ENCODE peak calls at places on chromosome 10, in eight cellular contexts. One of them, this sample, is unnamed. For H3K9me3, the result is how much of the 10 kb centered on the place peaks cover.

GRCh38 chr10:129877773-129878371 is 86.2 kb downstream of the EBF3 start:
- DNase-seq in PC-3: peak
- DNase-seq in MM.1S: no peak
- DNase-seq in transverse colon: no peak
- DNase-seq in lower lobe of right lung: no peak
- DNase-seq in sigmoid colon: no peak
- DNase-seq in HCT116: no peak
- DNase-seq in endothelial cell of umbilical vein: no peak
- DNase-seq in this sample: no peak

GRCh38 chr10:5559642-5560141 is 34.9 kb downstream of the CALML3 start:
- DNase-seq in PC-3: peak
- DNase-seq in MM.1S: no peak
- DNase-seq in transverse colon: no peak
- DNase-seq in lower lobe of right lung: no peak
- DNase-seq in sigmoid colon: peak
- DNase-seq in HCT116: no peak
- DNase-seq in endothelial cell of umbilical vein: peak
- DNase-seq in this sample: no peak

GRCh38 chr10:5600908-5601307 is 65.5 kb downstream of the ASB13 start:
- DNase-seq in PC-3: no peak
- DNase-seq in MM.1S: no peak
- DNase-seq in transverse colon: no peak
- DNase-seq in lower lobe of right lung: peak
- DNase-seq in sigmoid colon: no peak
- DNase-seq in HCT116: no peak
- DNase-seq in endothelial cell of umbilical vein: no peak
- DNase-seq in this sample: no peak

GRCh38 chr10:44961231-44961571 is 1.6 kb downstream of the RASSF4 start:
- DNase-seq in PC-3: no peak
- DNase-seq in MM.1S: no peak
- DNase-seq in transverse colon: no peak
- DNase-seq in lower lobe of right lung: no peak
- DNase-seq in sigmoid colon: no peak
- DNase-seq in HCT116: no peak
- DNase-seq in endothelial cell of umbilical vein: no peak
- DNase-seq in this sample: peak

GRCh38 chr10:63267414-63268138 is 134.4 kb downstream of the NRBF2 start:
- DNase-seq in PC-3: peak
- DNase-seq in MM.1S: peak
- DNase-seq in transverse colon: no peak
- DNase-seq in lower lobe of right lung: no peak
- DNase-seq in sigmoid colon: no peak
- DNase-seq in HCT116: peak
- DNase-seq in endothelial cell of umbilical vein: peak
- DNase-seq in this sample: no peak

GRCh38 chr10:65559369-65559768 is 1366.5 kb upstream of the LRRTM3 start:
- DNase-seq in PC-3: peak
- DNase-seq in MM.1S: no peak
- DNase-seq in transverse colon: no peak
- DNase-seq in lower lobe of right lung: no peak
- DNase-seq in sigmoid colon: no peak
- DNase-seq in HCT116: no peak
- DNase-seq in endothelial cell of umbilical vein: no peak
- DNase-seq in this sample: no peak

GRCh38 chr10:14271621-14272020 is 59.1 kb downstream of the FRMD4A start:
- DNase-seq in PC-3: no peak
- DNase-seq in MM.1S: no peak
- DNase-seq in transverse colon: no peak
- DNase-seq in lower lobe of right lung: no peak
- DNase-seq in sigmoid colon: no peak
- DNase-seq in HCT116: no peak
- DNase-seq in endothelial cell of umbilical vein: no peak
- DNase-seq in this sample: no peak

GRCh38 chr10:95500649-95501048 is 60.5 kb downstream of the SORBS1 start:
- DNase-seq in PC-3: no peak
- DNase-seq in MM.1S: no peak
- DNase-seq in transverse colon: no peak
- DNase-seq in lower lobe of right lung: no peak
- DNase-seq in sigmoid colon: no peak
- DNase-seq in HCT116: no peak
- DNase-seq in endothelial cell of umbilical vein: no peak
- DNase-seq in this sample: no peak

GRCh38 chr10:60450291-60450690 is 60.6 kb upstream of the ANK3 start:
- DNase-seq in PC-3: no peak
- DNase-seq in MM.1S: no peak
- DNase-seq in transverse colon: no peak
- DNase-seq in lower lobe of right lung: no peak
- DNase-seq in sigmoid colon: no peak
- DNase-seq in HCT116: no peak
- DNase-seq in endothelial cell of umbilical vein: no peak
- DNase-seq in this sample: no peak

GRCh38 chr10:29067161-29067560 is 221.7 kb upstream of the LYZL1 start:
- DNase-seq in PC-3: no peak
- DNase-seq in MM.1S: no peak
- DNase-seq in transverse colon: no peak
- DNase-seq in lower lobe of right lung: no peak
- DNase-seq in sigmoid colon: no peak
- DNase-seq in HCT116: no peak
- DNase-seq in endothelial cell of umbilical vein: no peak
- DNase-seq in this sample: no peak

GRCh38 chr10:100347568-100348195 is 649 bp downstream of the SCD start:
- DNase-seq in PC-3: no peak
- DNase-seq in MM.1S: no peak
- DNase-seq in transverse colon: no peak
- DNase-seq in lower lobe of right lung: no peak
- DNase-seq in sigmoid colon: no peak
- DNase-seq in HCT116: no peak
- DNase-seq in endothelial cell of umbilical vein: no peak
- DNase-seq in this sample: no peak

GRCh38 chr10:44363716-44364115 is 21.2 kb downstream of the CXCL12 start:
- DNase-seq in PC-3: no peak
- DNase-seq in MM.1S: no peak
- DNase-seq in transverse colon: no peak
- DNase-seq in lower lobe of right lung: no peak
- DNase-seq in sigmoid colon: no peak
- DNase-seq in HCT116: no peak
- DNase-seq in endothelial cell of umbilical vein: no peak
- DNase-seq in this sample: no peak

GRCh38 chr10:130326954-130327353 is 190.8 kb downstream of the GLRX3 start:
- DNase-seq in PC-3: no peak
- DNase-seq in MM.1S: no peak
- DNase-seq in transverse colon: no peak
- DNase-seq in lower lobe of right lung: no peak
- DNase-seq in sigmoid colon: no peak
- DNase-seq in HCT116: no peak
- DNase-seq in endothelial cell of umbilical vein: no peak
- DNase-seq in this sample: no peak

GRCh38 chr10:498760-499435 is 190.6 kb downstream of the DIP2C start:
- DNase-seq in PC-3: no peak
- DNase-seq in MM.1S: peak
- DNase-seq in transverse colon: no peak
- DNase-seq in lower lobe of right lung: no peak
- DNase-seq in sigmoid colon: peak
- DNase-seq in HCT116: no peak
- DNase-seq in endothelial cell of umbilical vein: no peak
- DNase-seq in this sample: no peak

GRCh38 chr10:13271552-13272163 is 28.2 kb downstream of the PHYH start:
- DNase-seq in PC-3: peak
- DNase-seq in MM.1S: peak
- DNase-seq in transverse colon: peak
- DNase-seq in lower lobe of right lung: no peak
- DNase-seq in sigmoid colon: no peak
- DNase-seq in HCT116: peak
- DNase-seq in endothelial cell of umbilical vein: peak
- DNase-seq in this sample: no peak

GRCh38 chr10:22894714-22895113 is 33.1 kb upstream of the ARMC3 start:
- DNase-seq in PC-3: no peak
- DNase-seq in MM.1S: no peak
- DNase-seq in transverse colon: no peak
- DNase-seq in lower lobe of right lung: no peak
- DNase-seq in sigmoid colon: no peak
- DNase-seq in HCT116: no peak
- DNase-seq in endothelial cell of umbilical vein: no peak
- DNase-seq in this sample: no peak

GRCh38 chr10:132371641-132372081 is 25.3 kb upstream of the PWWP2B start:
- DNase-seq in PC-3: peak
- DNase-seq in MM.1S: no peak
- DNase-seq in transverse colon: no peak
- DNase-seq in lower lobe of right lung: peak
- DNase-seq in sigmoid colon: no peak
- DNase-seq in HCT116: peak
- DNase-seq in endothelial cell of umbilical vein: no peak
- DNase-seq in this sample: no peak

GRCh38 chr10:67550838-67551402 is 145.1 kb downstream of the CTNNA3 start:
- DNase-seq in PC-3: no peak
- DNase-seq in MM.1S: no peak
- DNase-seq in transverse colon: no peak
- DNase-seq in lower lobe of right lung: no peak
- DNase-seq in sigmoid colon: no peak
- DNase-seq in HCT116: no peak
- DNase-seq in endothelial cell of umbilical vein: no peak
- DNase-seq in this sample: no peak

GRCh38 chr10:116143673-116144072 is 129.3 kb downstream of the GFRA1 start:
- DNase-seq in PC-3: no peak
- DNase-seq in MM.1S: no peak
- DNase-seq in transverse colon: no peak
- DNase-seq in lower lobe of right lung: no peak
- DNase-seq in sigmoid colon: no peak
- DNase-seq in HCT116: no peak
- DNase-seq in endothelial cell of umbilical vein: no peak
- DNase-seq in this sample: no peak

GRCh38 chr10:23035569-23035968 is 59.8 kb upstream of the MSRB2 start:
- DNase-seq in PC-3: peak
- DNase-seq in MM.1S: no peak
- DNase-seq in transverse colon: no peak
- DNase-seq in lower lobe of right lung: no peak
- DNase-seq in sigmoid colon: no peak
- DNase-seq in HCT116: peak
- DNase-seq in endothelial cell of umbilical vein: no peak
- DNase-seq in this sample: no peak

GRCh38 chr10:93039721-93040120 is 20.9 kb upstream of the CYP26C1 start:
- DNase-seq in PC-3: peak
- DNase-seq in MM.1S: peak
- DNase-seq in transverse colon: no peak
- DNase-seq in lower lobe of right lung: no peak
- DNase-seq in sigmoid colon: no peak
- DNase-seq in HCT116: peak
- DNase-seq in endothelial cell of umbilical vein: no peak
- DNase-seq in this sample: no peak

GRCh38 chr10:18567343-18567856 is 84.0 kb downstream of the NSUN6 start:
- DNase-seq in PC-3: no peak
- DNase-seq in MM.1S: no peak
- DNase-seq in transverse colon: no peak
- DNase-seq in lower lobe of right lung: no peak
- DNase-seq in sigmoid colon: no peak
- DNase-seq in HCT116: no peak
- DNase-seq in endothelial cell of umbilical vein: no peak
- DNase-seq in this sample: no peak
- H3K9me3 ChIP-seq in PC-3: under half
- H3K9me3 ChIP-seq in MM.1S: under half
- H3K9me3 ChIP-seq in transverse colon: under half
- H3K9me3 ChIP-seq in lower lobe of right lung: under half
- H3K9me3 ChIP-seq in sigmoid colon: under half
- H3K9me3 ChIP-seq in HCT116: under half
- H3K9me3 ChIP-seq in endothelial cell of umbilical vein: under half
- H3K9me3 ChIP-seq in this sample: under half

GRCh38 chr10:118638680-118639079 is 43.2 kb upstream of the PRLHR start:
- DNase-seq in PC-3: no peak
- DNase-seq in MM.1S: no peak
- DNase-seq in transverse colon: no peak
- DNase-seq in lower lobe of right lung: no peak
- DNase-seq in sigmoid colon: no peak
- DNase-seq in HCT116: no peak
- DNase-seq in endothelial cell of umbilical vein: no peak
- DNase-seq in this sample: no peak

GRCh38 chr10:118633801-118634200 is 38.4 kb upstream of the PRLHR start:
- DNase-seq in PC-3: no peak
- DNase-seq in MM.1S: no peak
- DNase-seq in transverse colon: no peak
- DNase-seq in lower lobe of right lung: no peak
- DNase-seq in sigmoid colon: no peak
- DNase-seq in HCT116: no peak
- DNase-seq in endothelial cell of umbilical vein: no peak
- DNase-seq in this sample: no peak

GRCh38 chr10:118635674-118636402 is 40.4 kb upstream of the PRLHR start:
- DNase-seq in PC-3: no peak
- DNase-seq in MM.1S: no peak
- DNase-seq in transverse colon: no peak
- DNase-seq in lower lobe of right lung: no peak
- DNase-seq in sigmoid colon: no peak
- DNase-seq in HCT116: no peak
- DNase-seq in endothelial cell of umbilical vein: no peak
- DNase-seq in this sample: peak
- H3K9me3 ChIP-seq in PC-3: under half
- H3K9me3 ChIP-seq in MM.1S: under half
- H3K9me3 ChIP-seq in transverse colon: under half
- H3K9me3 ChIP-seq in lower lobe of right lung: under half
- H3K9me3 ChIP-seq in sigmoid colon: under half
- H3K9me3 ChIP-seq in HCT116: under half
- H3K9me3 ChIP-seq in endothelial cell of umbilical vein: under half
- H3K9me3 ChIP-seq in this sample: under half

DNA sequence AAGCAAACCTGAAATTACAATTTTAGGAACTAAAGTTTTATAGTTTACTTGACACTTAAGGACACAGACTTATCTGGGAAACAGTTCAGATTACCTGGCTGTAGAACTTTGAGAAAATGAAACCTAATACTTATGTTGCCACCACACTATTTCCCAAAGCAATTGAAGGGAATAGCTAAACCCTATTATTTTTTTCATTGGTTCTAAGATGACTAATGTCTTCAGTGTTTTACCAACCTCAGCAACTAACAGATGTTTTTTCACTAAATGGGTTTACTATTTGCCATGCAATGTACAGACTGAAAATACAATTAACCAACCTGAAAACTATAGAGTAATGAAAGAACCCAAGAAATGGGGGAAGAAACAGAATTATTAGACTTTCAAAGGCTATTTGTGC is 689.6 kb downstream of the SORCS1 start:
- DNase-seq in PC-3: peak
- DNase-seq in MM.1S: no peak
- DNase-seq in transverse colon: no peak
- DNase-seq in lower lobe of right lung: no peak
- DNase-seq in sigmoid colon: no peak
- DNase-seq in HCT116: no peak
- DNase-seq in endothelial cell of umbilical vein: no peak
- DNase-seq in this sample: no peak
- H3K9me3 ChIP-seq in PC-3: under half
- H3K9me3 ChIP-seq in MM.1S: under half
- H3K9me3 ChIP-seq in transverse colon: under half
- H3K9me3 ChIP-seq in lower lobe of right lung: under half
- H3K9me3 ChIP-seq in sigmoid colon: under half
- H3K9me3 ChIP-seq in HCT116: under half
- H3K9me3 ChIP-seq in endothelial cell of umbilical vein: under half
- H3K9me3 ChIP-seq in this sample: under half

DNA sequence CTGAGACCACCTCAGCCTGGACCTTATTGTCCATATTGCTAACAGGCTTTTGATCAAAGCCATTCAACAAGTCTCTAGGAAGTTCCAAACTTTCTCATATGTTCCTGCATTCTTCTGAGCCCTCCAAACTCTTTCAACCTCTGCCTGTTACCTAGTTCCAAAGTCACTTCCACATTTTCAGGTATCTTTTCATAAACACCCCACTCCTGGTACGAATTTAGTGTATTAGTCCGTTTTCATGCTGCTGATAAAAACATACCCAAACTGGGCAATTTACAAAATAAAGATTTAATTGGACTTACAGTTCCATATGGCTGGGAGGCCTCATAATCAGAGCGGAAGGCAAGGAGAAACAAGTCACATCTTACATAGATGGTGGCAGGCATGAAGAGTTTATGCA is 836.8 kb downstream of the SORCS1 start:
- DNase-seq in PC-3: no peak
- DNase-seq in MM.1S: no peak
- DNase-seq in transverse colon: no peak
- DNase-seq in lower lobe of right lung: no peak
- DNase-seq in sigmoid colon: no peak
- DNase-seq in HCT116: no peak
- DNase-seq in endothelial cell of umbilical vein: no peak
- DNase-seq in this sample: no peak
- H3K9me3 ChIP-seq in PC-3: under half
- H3K9me3 ChIP-seq in MM.1S: under half
- H3K9me3 ChIP-seq in transverse colon: under half
- H3K9me3 ChIP-seq in lower lobe of right lung: under half
- H3K9me3 ChIP-seq in sigmoid colon: under half
- H3K9me3 ChIP-seq in HCT116: under half
- H3K9me3 ChIP-seq in endothelial cell of umbilical vein: under half
- H3K9me3 ChIP-seq in this sample: under half

This sample was measured in vagina.